ENCODE peak calls at places on chromosome 1, in seven cellular contexts. One of them, this sample, is unnamed.

GRCh38 chr1:149997585-149998262 is 12.8 kb downstream of the OTUD7B start:
- DNase-seq in NCI-H1930: no peak
- DNase-seq in activated CD8-positive, alpha-beta memory T cell treated with anti-CD3 and anti-CD28 coated beads for 48 hours: no peak
- DNase-seq in epithelial cell of prostate: no peak
- DNase-seq in Right ventricle myocardium inferior: no peak
- DNase-seq in heart left ventricle: no peak
- DNase-seq in NCI-H146: no peak
- DNase-seq in this sample: no peak

GRCh38 chr1:225517697-225518096 is 89.9 kb upstream of the LBR start:
- DNase-seq in Right ventricle myocardium inferior: no peak
- DNase-seq in heart left ventricle: no peak
- DNase-seq in NCI-H146: no peak
- DNase-seq in activated CD8-positive, alpha-beta memory T cell treated with anti-CD3 and anti-CD28 coated beads for 48 hours: no peak
- DNase-seq in epithelial cell of prostate: no peak
- DNase-seq in NCI-H1930: no peak
- DNase-seq in this sample: no peak

GRCh38 chr1:162111572-162111971 is 42.1 kb downstream of the NOS1AP start:
- DNase-seq in activated CD8-positive, alpha-beta memory T cell treated with anti-CD3 and anti-CD28 coated beads for 48 hours: no peak
- DNase-seq in Right ventricle myocardium inferior: no peak
- DNase-seq in heart left ventricle: no peak
- DNase-seq in NCI-H146: no peak
- DNase-seq in NCI-H1930: no peak
- DNase-seq in epithelial cell of prostate: no peak
- DNase-seq in this sample: no peak

GRCh38 chr1:11316701-11317100 is 43.7 kb downstream of the UBIAD1 start:
- DNase-seq in activated CD8-positive, alpha-beta memory T cell treated with anti-CD3 and anti-CD28 coated beads for 48 hours: no peak
- DNase-seq in NCI-H146: no peak
- DNase-seq in heart left ventricle: peak; percentile 20
- DNase-seq in NCI-H1930: no peak
- DNase-seq in epithelial cell of prostate: peak; percentile 84
- DNase-seq in Right ventricle myocardium inferior: no peak
- DNase-seq in this sample: no peak

GRCh38 chr1:62906428-62906886 is 122.5 kb downstream of the ATG4C start:
- DNase-seq in epithelial cell of prostate: no peak
- DNase-seq in NCI-H1930: no peak
- DNase-seq in heart left ventricle: no peak
- DNase-seq in activated CD8-positive, alpha-beta memory T cell treated with anti-CD3 and anti-CD28 coated beads for 48 hours: no peak
- DNase-seq in Right ventricle myocardium inferior: no peak
- DNase-seq in NCI-H146: no peak
- DNase-seq in this sample: no peak

GRCh38 chr1:55275976-55276375 is 60.8 kb upstream of the USP24 start:
- DNase-seq in Right ventricle myocardium inferior: no peak
- DNase-seq in epithelial cell of prostate: no peak
- DNase-seq in heart left ventricle: no peak
- DNase-seq in NCI-H146: no peak
- DNase-seq in activated CD8-positive, alpha-beta memory T cell treated with anti-CD3 and anti-CD28 coated beads for 48 hours: no peak
- DNase-seq in NCI-H1930: no peak
- DNase-seq in this sample: no peak

GRCh38 chr1:185973645-185974044 is 239.5 kb downstream of the HMCN1 start:
- DNase-seq in NCI-H146: no peak
- DNase-seq in epithelial cell of prostate: peak; percentile 6
- DNase-seq in Right ventricle myocardium inferior: no peak
- DNase-seq in heart left ventricle: no peak
- DNase-seq in activated CD8-positive, alpha-beta memory T cell treated with anti-CD3 and anti-CD28 coated beads for 48 hours: no peak
- DNase-seq in NCI-H1930: no peak
- DNase-seq in this sample: no peak

GRCh38 chr1:234170622-234171021 is 202.6 kb upstream of the COA6 start:
- DNase-seq in epithelial cell of prostate: no peak
- DNase-seq in NCI-H1930: no peak
- DNase-seq in NCI-H146: no peak
- DNase-seq in Right ventricle myocardium inferior: no peak
- DNase-seq in heart left ventricle: no peak
- DNase-seq in activated CD8-positive, alpha-beta memory T cell treated with anti-CD3 and anti-CD28 coated beads for 48 hours: no peak
- DNase-seq in this sample: no peak

GRCh38 chr1:99146129-99146848 is 118.0 kb upstream of the PLPPR4 start:
- DNase-seq in NCI-H1930: no peak
- DNase-seq in NCI-H146: peak; percentile 33
- DNase-seq in epithelial cell of prostate: no peak
- DNase-seq in heart left ventricle: peak; percentile 46
- DNase-seq in activated CD8-positive, alpha-beta memory T cell treated with anti-CD3 and anti-CD28 coated beads for 48 hours: no peak
- DNase-seq in Right ventricle myocardium inferior: no peak
- DNase-seq in this sample: no peak

GRCh38 chr1:153533689-153534201 is 2.0 kb downstream of the S100A6 start:
- DNase-seq in activated CD8-positive, alpha-beta memory T cell treated with anti-CD3 and anti-CD28 coated beads for 48 hours: no peak
- DNase-seq in Right ventricle myocardium inferior: no peak
- DNase-seq in epithelial cell of prostate: peak; percentile 79
- DNase-seq in NCI-H146: peak; percentile 46
- DNase-seq in heart left ventricle: no peak
- DNase-seq in NCI-H1930: no peak
- DNase-seq in this sample: peak; percentile 61

GRCh38 chr1:37958690-37959089 is 11.8 kb upstream of the INPP5B start:
- DNase-seq in epithelial cell of prostate: peak; percentile 16
- DNase-seq in Right ventricle myocardium inferior: no peak
- DNase-seq in heart left ventricle: no peak
- DNase-seq in NCI-H146: no peak
- DNase-seq in activated CD8-positive, alpha-beta memory T cell treated with anti-CD3 and anti-CD28 coated beads for 48 hours: no peak
- DNase-seq in NCI-H1930: no peak
- DNase-seq in this sample: no peak

GRCh38 chr1:78145105-78145580 is 99.4 kb downstream of the GIPC2 start:
- DNase-seq in epithelial cell of prostate: peak; percentile 34
- DNase-seq in Right ventricle myocardium inferior: no peak
- DNase-seq in activated CD8-positive, alpha-beta memory T cell treated with anti-CD3 and anti-CD28 coated beads for 48 hours: no peak
- DNase-seq in NCI-H1930: peak; percentile 4
- DNase-seq in heart left ventricle: no peak
- DNase-seq in NCI-H146: peak; percentile 48
- DNase-seq in this sample: peak; percentile 67

GRCh38 chr1:230158422-230159291 is 91.6 kb downstream of the GALNT2 start:
- DNase-seq in heart left ventricle: no peak
- DNase-seq in Right ventricle myocardium inferior: no peak
- DNase-seq in epithelial cell of prostate: no peak
- DNase-seq in NCI-H1930: no peak
- DNase-seq in activated CD8-positive, alpha-beta memory T cell treated with anti-CD3 and anti-CD28 coated beads for 48 hours: no peak
- DNase-seq in NCI-H146: peak; percentile 88
- DNase-seq in this sample: peak; percentile 89

GRCh38 chr1:55288245-55288644 is 73.1 kb upstream of the USP24 start:
- DNase-seq in epithelial cell of prostate: no peak
- DNase-seq in heart left ventricle: no peak
- DNase-seq in Right ventricle myocardium inferior: no peak
- DNase-seq in activated CD8-positive, alpha-beta memory T cell treated with anti-CD3 and anti-CD28 coated beads for 48 hours: no peak
- DNase-seq in NCI-H146: no peak
- DNase-seq in NCI-H1930: no peak
- DNase-seq in this sample: no peak

GRCh38 chr1:46822248-46822826 is 23.5 kb downstream of the CYP4B1 start:
- DNase-seq in NCI-H146: no peak
- DNase-seq in activated CD8-positive, alpha-beta memory T cell treated with anti-CD3 and anti-CD28 coated beads for 48 hours: no peak
- DNase-seq in Right ventricle myocardium inferior: no peak
- DNase-seq in epithelial cell of prostate: no peak
- DNase-seq in heart left ventricle: no peak
- DNase-seq in NCI-H1930: peak; percentile 6
- DNase-seq in this sample: no peak

GRCh38 chr1:44801491-44802305 is 1.5 kb downstream of the PLK3 start:
- DNase-seq in NCI-H146: no peak
- DNase-seq in activated CD8-positive, alpha-beta memory T cell treated with anti-CD3 and anti-CD28 coated beads for 48 hours: no peak
- DNase-seq in heart left ventricle: peak; percentile 67
- DNase-seq in NCI-H1930: no peak
- DNase-seq in epithelial cell of prostate: no peak
- DNase-seq in Right ventricle myocardium inferior: peak; percentile 72
- DNase-seq in this sample: no peak

GRCh38 chr1:160607051-160608032 is 28.0 kb upstream of the CD84 start:
- DNase-seq in epithelial cell of prostate: peak; percentile 52
- DNase-seq in activated CD8-positive, alpha-beta memory T cell treated with anti-CD3 and anti-CD28 coated beads for 48 hours: no peak
- DNase-seq in heart left ventricle: no peak
- DNase-seq in NCI-H146: peak; percentile 38
- DNase-seq in NCI-H1930: peak; percentile 34
- DNase-seq in Right ventricle myocardium inferior: no peak
- DNase-seq in this sample: peak; percentile 89

GRCh38 chr1:154696001-154696400 is 88.0 kb upstream of the ADAR start:
- DNase-seq in Right ventricle myocardium inferior: no peak
- DNase-seq in epithelial cell of prostate: no peak
- DNase-seq in activated CD8-positive, alpha-beta memory T cell treated with anti-CD3 and anti-CD28 coated beads for 48 hours: no peak
- DNase-seq in NCI-H146: no peak
- DNase-seq in heart left ventricle: no peak
- DNase-seq in NCI-H1930: no peak
- DNase-seq in this sample: no peak

GRCh38 chr1:17193222-17194132 is 11.5 kb upstream of the PADI1 start:
- DNase-seq in epithelial cell of prostate: no peak
- DNase-seq in activated CD8-positive, alpha-beta memory T cell treated with anti-CD3 and anti-CD28 coated beads for 48 hours: no peak
- DNase-seq in NCI-H1930: no peak
- DNase-seq in NCI-H146: no peak
- DNase-seq in heart left ventricle: peak; percentile 30
- DNase-seq in Right ventricle myocardium inferior: no peak
- DNase-seq in this sample: no peak

GRCh38 chr1:3170566-3171453 is 101.8 kb downstream of the PRDM16 start:
- DNase-seq in heart left ventricle: peak; percentile 92
- DNase-seq in Right ventricle myocardium inferior: peak; percentile 87
- DNase-seq in NCI-H146: no peak
- DNase-seq in NCI-H1930: no peak
- DNase-seq in activated CD8-positive, alpha-beta memory T cell treated with anti-CD3 and anti-CD28 coated beads for 48 hours: no peak
- DNase-seq in epithelial cell of prostate: no peak
- DNase-seq in this sample: peak; percentile 67

GRCh38 chr1:208542309-208542708 is 298.1 kb upstream of the PLXNA2 start:
- DNase-seq in activated CD8-positive, alpha-beta memory T cell treated with anti-CD3 and anti-CD28 coated beads for 48 hours: no peak
- DNase-seq in NCI-H146: no peak
- DNase-seq in NCI-H1930: no peak
- DNase-seq in heart left ventricle: no peak
- DNase-seq in epithelial cell of prostate: no peak
- DNase-seq in Right ventricle myocardium inferior: no peak
- DNase-seq in this sample: no peak

GRCh38 chr1:116203192-116203723 is 92.1 kb downstream of the MAB21L3 start:
- DNase-seq in activated CD8-positive, alpha-beta memory T cell treated with anti-CD3 and anti-CD28 coated beads for 48 hours: no peak
- DNase-seq in Right ventricle myocardium inferior: no peak
- DNase-seq in heart left ventricle: no peak
- DNase-seq in NCI-H1930: no peak
- DNase-seq in epithelial cell of prostate: no peak
- DNase-seq in NCI-H146: no peak
- DNase-seq in this sample: no peak

GRCh38 chr1:162317659-162318058 is 59.0 kb downstream of the SPATA46 start:
- DNase-seq in NCI-H1930: no peak
- DNase-seq in Right ventricle myocardium inferior: no peak
- DNase-seq in activated CD8-positive, alpha-beta memory T cell treated with anti-CD3 and anti-CD28 coated beads for 48 hours: no peak
- DNase-seq in epithelial cell of prostate: no peak
- DNase-seq in heart left ventricle: no peak
- DNase-seq in NCI-H146: no peak
- DNase-seq in this sample: peak; percentile 61

GRCh38 chr1:172356620-172357019 is 63.9 kb upstream of the C1orf105 start:
- DNase-seq in epithelial cell of prostate: no peak
- DNase-seq in NCI-H146: no peak
- DNase-seq in NCI-H1930: no peak
- DNase-seq in heart left ventricle: no peak
- DNase-seq in Right ventricle myocardium inferior: no peak
- DNase-seq in activated CD8-positive, alpha-beta memory T cell treated with anti-CD3 and anti-CD28 coated beads for 48 hours: no peak
- DNase-seq in this sample: peak; percentile 87

GRCh38 chr1:167003711-167004110 is 14.6 kb downstream of the MAEL start:
- DNase-seq in activated CD8-positive, alpha-beta memory T cell treated with anti-CD3 and anti-CD28 coated beads for 48 hours: no peak
- DNase-seq in NCI-H1930: no peak
- DNase-seq in heart left ventricle: no peak
- DNase-seq in Right ventricle myocardium inferior: no peak
- DNase-seq in epithelial cell of prostate: no peak
- DNase-seq in NCI-H146: no peak
- DNase-seq in this sample: no peak

GRCh38 chr1:84122780-84123382 is 21.2 kb upstream of the PRKACB start:
- DNase-seq in NCI-H146: peak; percentile 50
- DNase-seq in NCI-H1930: peak; percentile 15
- DNase-seq in activated CD8-positive, alpha-beta memory T cell treated with anti-CD3 and anti-CD28 coated beads for 48 hours: no peak
- DNase-seq in Right ventricle myocardium inferior: no peak
- DNase-seq in heart left ventricle: no peak
- DNase-seq in epithelial cell of prostate: no peak
- DNase-seq in this sample: peak; percentile 45